ENCODE peak calls at places on chromosomes 1 and 21, in six cellular contexts. K is H1, S is IMR-90, P is H9, Y is mesenchymal stem cell, H is trophoblast cell. R is an unnamed sample.

GRCh38 chr1:59506952-59507351 is 210.1 kb downstream of the FGGY start:
- DNase-seq in H (peak; percentile 11), Y (peak; percentile 44), S (peak; percentile 40), P (no peak), K (no peak), R (no peak)

GRCh38 chr1:67869233-67869632 is 36.0 kb upstream of the GNG12 start:
- DNase-seq in S (no peak), P (no peak), K (no peak), H (no peak), Y (no peak), R (no peak)

GRCh38 chr1:18134324-18135046 is 26.9 kb downstream of the IGSF21 start:
- DNase-seq in K (no peak), H (no peak), P (no peak), Y (no peak), S (no peak), R (no peak)

GRCh38 chr1:165843304-165843703 is 15.9 kb downstream of the UCK2 start:
- DNase-seq in H (no peak), Y (peak; percentile 51), S (peak; percentile 58), K (no peak), P (no peak), R (no peak)

GRCh38 chr1:217078010-217078704 is 354.9 kb upstream of the ESRRG start:
- DNase-seq in Y (peak; percentile 41), H (no peak), P (peak; percentile 27), S (peak; percentile 20), K (no peak), R (no peak)

GRCh38 chr1:233790662-233791371 is 113.7 kb upstream of the SLC35F3 start:
- DNase-seq in H (peak; percentile 35), S (peak; percentile 34), P (peak; percentile 40), K (peak; percentile 48), Y (peak; percentile 39), R (peak; percentile 44)

GRCh38 chr1:22057861-22058260 is 5.4 kb downstream of the CDC42 start:
- DNase-seq in Y (no peak), K (no peak), H (peak; percentile 49), S (no peak), P (no peak), R (no peak)

GRCh38 chr1:7405844-7406500 is 365.1 kb upstream of the VAMP3 start:
- DNase-seq in Y (no peak), K (peak; percentile 29), S (no peak), H (no peak), P (peak; percentile 15), R (no peak)

GRCh38 chr1:94553323-94553730 is 11.8 kb upstream of the F3 start:
- DNase-seq in P (no peak), S (peak; percentile 65), H (no peak), K (no peak), Y (peak; percentile 64), R (no peak)

GRCh38 chr21:46404306-46404705 is 54.4 kb upstream of the DIP2A start:
- DNase-seq in H (no peak), P (no peak), K (no peak), S (no peak), Y (no peak), R (no peak)

GRCh38 chr1:7220007-7220406 is 434.8 kb downstream of the CAMTA1 start:
- DNase-seq in S (peak; percentile 77), H (no peak), Y (no peak), K (no peak), P (no peak), R (no peak)

GRCh38 chr1:156616463-156616862 is 2.8 kb upstream of the HAPLN2 start:
- DNase-seq in K (no peak), S (peak; percentile 45), Y (peak; percentile 93), H (no peak), P (no peak), R (no peak)

GRCh38 chr21:43323244-43324005 is 103.5 kb downstream of the SIK1 start:
- DNase-seq in S (no peak), P (no peak), H (no peak), Y (no peak), K (no peak), R (no peak)

GRCh38 chr1:53641481-53642214 is 97.3 kb downstream of the GLIS1 start:
- DNase-seq in H (no peak), S (no peak), P (no peak), K (no peak), Y (no peak), R (no peak)

GRCh38 chr21:39788383-39788782 is 43.4 kb downstream of the IGSF5 start:
- DNase-seq in H (peak; percentile 95), S (peak; percentile 12), Y (peak; percentile 9), K (peak; percentile 65), P (peak; percentile 86), R (peak; percentile 77)

GRCh38 chr1:117659565-117660264 is 53.9 kb downstream of the TENT5C start:
- DNase-seq in P (no peak), K (no peak), Y (no peak), S (no peak), H (no peak), R (no peak)

GRCh38 chr1:98053471-98054366 is 132.9 kb upstream of the DPYD start:
- DNase-seq in S (peak; percentile 65), P (peak; percentile 81), K (peak; percentile 89), H (peak; percentile 16), Y (peak; percentile 76), R (peak; percentile 74)

GRCh38 chr1:34899471-34899870 is 30.0 kb downstream of the DLGAP3 start:
- DNase-seq in P (no peak), H (no peak), S (no peak), Y (no peak), K (no peak), R (no peak)

GRCh38 chr1:67211589-67212563 is 45.6 kb downstream of the IL23R start:
- DNase-seq in K (no peak), H (no peak), P (no peak), Y (peak; percentile 35), S (peak; percentile 34), R (peak; percentile 8)

GRCh38 chr1:220655961-220656720 is 34.0 kb upstream of the C1orf115 start:
- DNase-seq in P (no peak), Y (no peak), H (no peak), K (no peak), S (no peak), R (no peak)

GRCh38 chr1:18940303-18941020 is 16.0 kb downstream of the IFFO2 start:
- DNase-seq in Y (no peak), H (no peak), K (no peak), P (no peak), S (peak; percentile 60), R (no peak)

GRCh38 chr1:10267319-10267718 is 56.9 kb downstream of the KIF1B start:
- DNase-seq in S (peak; percentile 38), K (no peak), P (no peak), H (no peak), Y (no peak), R (no peak)

GRCh38 chr1:91884459-91885290 is 1.3 kb downstream of the TGFBR3 start:
- DNase-seq in H (no peak), Y (peak; percentile 38), P (peak; percentile 45), K (peak; percentile 57), S (peak; percentile 24), R (peak; percentile 20)

GRCh38 chr1:11952455-11953109 is 18.1 kb downstream of the PLOD1 start:
- DNase-seq in Y (no peak), S (no peak), P (no peak), H (no peak), K (no peak), R (no peak)

GRCh38 chr1:168739908-168740307 is 10.9 kb upstream of the DPT start:
- DNase-seq in P (no peak), H (peak; percentile 28), Y (no peak), K (no peak), S (no peak), R (no peak)

DNA sequence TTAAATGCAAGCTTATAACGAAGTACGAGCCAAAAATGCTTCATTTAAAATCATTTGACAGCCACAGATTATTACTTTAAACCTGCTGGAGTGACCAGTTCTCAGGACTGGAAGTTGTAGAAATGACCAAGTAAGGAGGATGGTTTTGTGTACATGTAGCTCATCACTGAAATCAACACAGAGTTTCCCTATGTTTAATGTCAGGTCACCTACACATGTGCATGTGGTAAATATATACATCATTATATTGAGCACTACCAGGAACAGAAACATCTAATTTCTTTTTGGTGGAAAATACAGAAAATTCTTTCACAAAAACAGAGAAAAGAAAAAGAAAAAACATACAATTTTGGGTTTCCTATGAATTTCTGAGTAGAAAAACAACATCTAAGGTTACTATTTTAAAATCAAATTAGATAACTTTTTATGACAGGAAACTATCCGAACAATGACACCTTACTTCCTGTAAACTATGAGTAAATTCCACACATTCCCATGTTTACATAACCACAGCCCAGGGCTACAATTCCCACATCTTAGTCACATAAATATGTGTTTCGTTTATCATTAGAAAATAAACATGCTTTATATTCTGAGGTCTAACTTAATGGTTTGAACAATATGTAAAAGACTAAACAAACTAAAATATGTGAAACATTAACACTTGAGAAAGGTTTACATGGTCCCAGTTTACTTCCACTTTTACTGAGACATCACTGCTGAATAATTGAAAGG is 73.6 kb downstream of the ZNF281 start:
- DNase-seq in P (no peak), H (peak; percentile 84), Y (peak; percentile 47), K (no peak), S (peak; percentile 70), R (no peak)
- H3K4me2 ChIP-seq in P (no peak overlapping the region), H (no peak overlapping the region), Y (no peak overlapping the region), K (no peak overlapping the region), S (peak overlapping the region; percentile 21), R (no peak overlapping the region)

DNA sequence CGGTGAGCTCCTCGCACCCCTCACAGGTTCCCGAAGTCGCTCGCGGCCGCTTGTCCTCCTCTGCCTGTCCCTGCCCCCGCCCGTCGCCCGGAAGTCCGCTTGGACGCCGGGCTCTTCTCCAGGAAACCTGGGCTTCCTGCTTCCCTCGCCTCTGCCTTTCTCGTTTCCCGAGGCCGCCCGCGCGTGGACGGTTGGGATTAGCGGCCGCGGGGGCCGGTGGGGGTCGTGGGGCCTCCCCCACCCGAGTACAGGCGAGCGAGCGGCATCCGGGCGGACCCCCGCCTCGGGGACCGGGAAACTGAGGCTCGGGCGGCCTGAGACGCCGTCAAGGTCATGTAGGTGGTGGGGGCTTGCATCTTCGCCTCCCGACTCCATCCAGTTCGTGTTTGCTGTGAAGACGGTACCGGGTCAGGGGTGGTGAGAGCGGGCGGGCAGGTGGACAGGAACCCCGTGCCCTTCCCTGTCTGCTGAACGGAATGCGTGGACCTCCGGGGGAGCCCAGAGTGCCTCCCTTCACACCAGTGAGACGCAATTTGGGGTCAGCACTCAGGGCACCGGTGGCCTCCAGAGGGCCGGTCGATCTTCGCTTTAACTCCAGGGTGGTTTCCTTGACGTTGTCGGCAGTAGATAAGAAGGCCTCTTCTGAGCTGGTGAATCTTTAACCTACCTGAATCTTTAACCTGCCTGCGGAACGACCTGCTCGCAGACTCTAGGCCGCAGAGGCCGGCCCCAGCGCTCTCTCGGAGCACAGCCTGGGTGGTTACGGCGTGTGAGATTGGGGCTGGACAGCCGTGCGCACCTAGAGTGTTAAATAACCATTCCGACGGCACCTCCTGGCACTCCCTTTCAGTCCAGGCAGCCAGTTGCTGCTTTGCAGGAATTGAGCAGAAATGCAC is 715 bp downstream of the ARF1 start:
- DNase-seq in S (peak; percentile 29), Y (peak; percentile 26), P (no peak), K (no peak), H (no peak), R (no peak)
- H3K14ac ChIP-seq in S (peak overlapping the region; percentile 62), Y (peak overlapping the region; percentile 62), P (peak overlapping the region; percentile 97), K (peak overlapping the region; percentile 31), H (peak overlapping the region; percentile 94), R (peak overlapping the region; percentile 86)

GRCh38 chr1:151398691-151399065 is 695 bp upstream of the PSMB4 start:
- DNase-seq in K (no peak), S (no peak), Y (no peak), P (no peak), H (no peak), R (no peak)
- H3K4me2 ChIP-seq in K (peak overlapping the region; percentile 31), S (no peak overlapping the region), Y (no peak overlapping the region), P (no peak overlapping the region), H (no peak overlapping the region), R (no peak overlapping the region)

GRCh38 chr1:197363855-197364254 is 95.8 kb downstream of the CRB1 start:
- DNase-seq in Y (no peak), H (no peak), K (no peak), S (no peak), P (no peak), R (no peak)

GRCh38 chr1:197362871-197363270 is 94.8 kb downstream of the CRB1 start:
- DNase-seq in H (no peak), K (no peak), Y (no peak), S (no peak), P (no peak), R (no peak)

GRCh38 chr1:197367631-197368030 is 99.6 kb downstream of the CRB1 start:
- DNase-seq in H (no peak), Y (no peak), K (no peak), P (no peak), S (no peak), R (no peak)
- H3K14ac ChIP-seq in H (no peak overlapping the region), Y (no peak overlapping the region), K (no peak overlapping the region), P (no peak overlapping the region), S (no peak overlapping the region), R (no peak overlapping the region)

R was measured in neuronal stem cell.